ENCODE peak calls at places on chromosome 22, in seven cellular contexts. V is HCT116, M is K562, N is H1, S is HepG2, T is GM12878, G is SK-N-SH. F is an unnamed sample.

GRCh38 chr22:49853981-49854791 is 542 bp downstream of the ZBED4 start:
- DNase-seq in V (no peak), M (peak), N (peak), S (no peak), T (no peak), G (peak), F (peak)

GRCh38 chr22:39364646-39365405 is 15.0 kb downstream of the SYNGR1 start:
- DNase-seq in V (no peak), M (no peak), N (no peak), S (no peak), T (no peak), G (no peak), F (no peak)

GRCh38 chr22:23565288-23565941 is 14.7 kb downstream of the IGLL1 start:
- DNase-seq in V (peak), M (peak), N (peak), S (no peak), T (no peak), G (peak), F (no peak)

GRCh38 chr22:31055322-31056159 is 25.6 kb upstream of the SMTN start:
- DNase-seq in V (no peak), M (no peak), N (no peak), S (peak), T (no peak), G (peak), F (peak)

GRCh38 chr22:19057539-19057938 is 64.7 kb downstream of the DGCR2 start:
- DNase-seq in V (no peak), M (no peak), N (no peak), S (no peak), T (no peak), G (no peak), F (no peak)

GRCh38 chr22:43858156-43858895 is 4.0 kb downstream of the SULT4A1 start:
- DNase-seq in V (no peak), M (no peak), N (no peak), S (no peak), T (no peak), G (no peak), F (no peak)

GRCh38 chr22:23401111-23401909 is 178.8 kb downstream of the IGLL1 start:
- DNase-seq in V (no peak), M (peak), N (no peak), S (no peak), T (no peak), G (no peak), F (no peak)

GRCh38 chr22:40009231-40009769 is 14.5 kb downstream of the FAM83F start:
- DNase-seq in V (no peak), M (peak), N (peak), S (no peak), T (no peak), G (no peak), F (no peak)

GRCh38 chr22:35506259-35506570 is 34.4 kb upstream of the RASD2 start:
- DNase-seq in V (no peak), M (no peak), N (no peak), S (peak), T (no peak), G (no peak), F (peak)

GRCh38 chr22:50030315-50031188 is 18.0 kb upstream of the IL17REL start:
- DNase-seq in V (peak), M (peak), N (peak), S (peak), T (no peak), G (peak), F (peak)

GRCh38 chr22:44807915-44808690 is 55.7 kb downstream of the ARHGAP8 start:
- DNase-seq in V (no peak), M (peak), N (peak), S (peak), T (no peak), G (peak), F (no peak)

GRCh38 chr22:47231759-47232158 is 469.3 kb downstream of the TBC1D22A start:
- DNase-seq in V (no peak), M (no peak), N (no peak), S (no peak), T (no peak), G (no peak), F (no peak)

GRCh38 chr22:25437414-25438160 is 126.9 kb upstream of the GRK3 start:
- DNase-seq in V (no peak), M (no peak), N (peak), S (no peak), T (no peak), G (no peak), F (no peak)

GRCh38 chr22:19412478-19412877 is 19.1 kb downstream of the HIRA start:
- DNase-seq in V (no peak), M (no peak), N (no peak), S (no peak), T (no peak), G (no peak), F (no peak)

GRCh38 chr22:24290459-24290858 is 19.8 kb downstream of the SPECC1L start:
- DNase-seq in V (no peak), M (no peak), N (no peak), S (no peak), T (no peak), G (no peak), F (no peak)

GRCh38 chr22:20584872-20585639 is 77.6 kb downstream of the MED15 start:
- DNase-seq in V (no peak), M (no peak), N (no peak), S (no peak), T (no peak), G (peak), F (no peak)

GRCh38 chr22:20433191-20433590 is 4.4 kb downstream of the SCARF2 start:
- DNase-seq in V (no peak), M (no peak), N (no peak), S (no peak), T (no peak), G (no peak), F (no peak)

GRCh38 chr22:36853407-36854099 is 7.3 kb upstream of the NCF4 start:
- DNase-seq in V (peak), M (peak), N (peak), S (peak), T (no peak), G (peak), F (no peak)
- TF ChIP-seq JUND in V (no peak), M (no peak), N (peak), S (no peak), T (no peak), G (no peak), F (no peak)

GRCh38 chr22:16783453-16783852 is 41.8 kb downstream of the XKR3 start:
- DNase-seq in V (no peak), M (no peak), N (no peak), S (no peak), T (no peak), G (no peak), F (no peak)

GRCh38 chr22:16781074-16781763 is 44.0 kb downstream of the XKR3 start:
- DNase-seq in V (no peak), M (peak), N (no peak), S (no peak), T (no peak), G (no peak), F (no peak)

GRCh38 chr22:16781764-16782329 is 43.4 kb downstream of the XKR3 start:
- DNase-seq in V (no peak), M (no peak), N (no peak), S (no peak), T (no peak), G (no peak), F (no peak)

DNA sequence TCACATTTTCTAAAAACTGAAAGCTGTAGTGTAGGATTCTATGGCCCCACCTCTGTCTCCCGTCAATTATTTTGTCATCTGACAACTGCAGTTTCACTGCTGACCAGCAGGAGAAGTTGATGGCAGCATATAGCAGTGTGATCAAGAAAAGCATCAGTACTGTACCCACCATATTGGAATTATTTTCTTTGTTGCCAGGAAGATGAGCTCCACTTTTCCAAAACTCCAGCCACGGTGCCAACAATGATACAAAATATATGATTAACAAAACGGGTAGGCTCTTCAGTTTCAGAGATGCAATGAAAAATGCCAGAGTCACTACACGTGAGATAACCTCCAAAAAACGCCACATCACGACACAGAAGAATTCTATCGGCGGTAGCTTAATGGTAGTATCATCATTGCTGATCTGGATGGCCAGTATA is 41.3 kb downstream of the XKR3 start:
- DNase-seq in V (peak), M (peak), N (peak), S (peak), T (no peak), G (peak), F (no peak)
- TF ChIP-seq JUND in V (no peak), M (no peak), N (no peak), S (no peak), T (no peak), G (no peak), F (no peak)

GRCh38 chr22:27572267-27572666 is 229.3 kb downstream of the MN1 start:
- DNase-seq in V (no peak), M (no peak), N (no peak), S (no peak), T (no peak), G (no peak), F (no peak)
- TF ChIP-seq JUND in V (no peak), M (no peak), N (no peak), S (no peak), T (no peak), G (no peak), F (no peak)

DNA sequence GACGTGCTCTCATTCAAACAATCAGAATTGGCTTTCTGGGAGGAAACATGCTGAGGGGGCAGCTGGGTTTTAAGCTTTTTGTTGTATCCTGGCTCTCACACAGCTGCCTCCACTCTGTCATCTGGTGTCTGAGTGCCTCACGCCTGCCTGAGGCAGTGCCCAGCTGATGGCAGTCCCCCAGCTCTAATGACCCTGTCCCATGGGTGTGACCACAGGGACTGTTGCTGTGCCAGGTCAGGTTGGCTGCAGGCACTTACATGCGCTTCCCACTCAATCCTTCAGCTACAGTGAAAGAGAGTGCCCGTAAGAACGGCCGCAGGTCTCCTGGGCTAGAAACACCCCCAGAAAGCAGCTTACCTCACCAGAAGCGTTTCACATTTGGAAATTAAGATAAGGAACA is 53.6 kb downstream of the ARFGAP3 start:
- DNase-seq in V (no peak), M (no peak), N (no peak), S (no peak), T (no peak), G (peak), F (no peak)
- TF ChIP-seq JUND in V (no peak), M (no peak), N (no peak), S (no peak), T (no peak), G (no peak), F (no peak)

GRCh38 chr22:37892566-37893338 is 13.3 kb upstream of the MICALL1 start:
- DNase-seq in V (no peak), M (no peak), N (no peak), S (no peak), T (no peak), G (no peak), F (peak)
- TF ChIP-seq JUND in V (no peak), M (no peak), N (no peak), S (no peak), T (no peak), G (no peak), F (no peak)

GRCh38 chr22:29348956-29349355 is 33.5 kb upstream of the RASL10A start:
- DNase-seq in V (no peak), M (no peak), N (no peak), S (no peak), T (no peak), G (no peak), F (no peak)
- TF ChIP-seq JUND in V (peak), M (no peak), N (no peak), S (no peak), T (no peak), G (no peak), F (no peak)

GRCh38 chr22:27986937-27987336 is 67.9 kb upstream of the PITPNB start:
- DNase-seq in V (no peak), M (no peak), N (peak), S (no peak), T (no peak), G (no peak), F (no peak)
- TF ChIP-seq JUND in V (no peak), M (no peak), N (no peak), S (no peak), T (no peak), G (no peak), F (no peak)

GRCh38 chr22:32695451-32695891 is 106.0 kb upstream of the TIMP3 start:
- DNase-seq in V (peak), M (no peak), N (no peak), S (peak), T (no peak), G (no peak), F (no peak)
- TF ChIP-seq JUND in V (peak), M (no peak), N (no peak), S (peak), T (no peak), G (peak), F (no peak)

GRCh38 chr22:37824674-37825641 is 1.8 kb downstream of the GALR3 start:
- DNase-seq in V (no peak), M (no peak), N (peak), S (no peak), T (no peak), G (peak), F (no peak)
- TF ChIP-seq JUND in V (no peak), M (no peak), N (no peak), S (no peak), T (no peak), G (no peak), F (no peak)

GRCh38 chr22:46045459-46046298 is 68.7 kb upstream of the WNT7B start:
- DNase-seq in V (no peak), M (no peak), N (no peak), S (no peak), T (no peak), G (no peak), F (no peak)
- TF ChIP-seq JUND in V (no peak), M (no peak), N (no peak), S (no peak), T (no peak), G (no peak), F (no peak)